ENCODE peak calls at places on chromosomes 16 and 17, in eight cellular contexts. E is IMR-90; K is EL; X is AG09309; A is stimulated activated CD4-positive, alpha-beta T cell treated with anti-CD3 and anti-CD28 coated beads, Interleukin-1b, Interleukin-23, amount 100 ng/mL, for 24 hours; Q is LNCaP clone FGC; C is pancreas; M is adipocyte. Y is an unnamed sample.

GRCh38 chr17:44307387-44308186 is 814 bp upstream of the RUNDC3A start:
- DNase-seq in E (no peak), K (peak), X (no peak), A (no peak), Q (no peak), C (peak), M (peak), Y (no peak)

GRCh38 chr16:70602831-70603230 is 43.5 kb upstream of the IL34 start:
- DNase-seq in E (no peak), K (no peak), X (no peak), A (no peak), Q (no peak), C (no peak), M (no peak), Y (no peak)

GRCh38 chr17:42387663-42388380 is 420 bp downstream of the STAT3 start:
- DNase-seq in E (no peak), K (no peak), X (no peak), A (no peak), Q (no peak), C (peak), M (peak), Y (no peak)

GRCh38 chr16:20359997-20360396 is 7.5 kb upstream of the UMOD start:
- DNase-seq in E (no peak), K (no peak), X (no peak), A (no peak), Q (no peak), C (peak), M (no peak), Y (no peak)

GRCh38 chr17:79797492-79798295 is 817 bp upstream of the CBX8 start:
- DNase-seq in E (no peak), K (no peak), X (no peak), A (no peak), Q (no peak), C (peak), M (peak), Y (no peak)

GRCh38 chr17:19977360-19978205 is at the start of gene AKAP10:
- DNase-seq in E (peak), K (peak), X (peak), A (peak), Q (peak), C (peak), M (peak), Y (peak)

GRCh38 chr16:11949527-11949926 is 7.7 kb upstream of the NPIPB2 start:
- DNase-seq in E (peak), K (peak), X (peak), A (no peak), Q (no peak), C (peak), M (peak), Y (peak)

GRCh38 chr17:50272246-50272645 is 2.0 kb upstream of the TMEM92 start:
- DNase-seq in E (no peak), K (no peak), X (no peak), A (no peak), Q (no peak), C (no peak), M (no peak), Y (no peak)

GRCh38 chr17:27562777-27563455 is 68.1 kb upstream of the LGALS9 start:
- DNase-seq in E (peak), K (no peak), X (no peak), A (no peak), Q (no peak), C (no peak), M (no peak), Y (no peak)

GRCh38 chr17:76441681-76442340 is 11.1 kb downstream of the UBE2O start:
- DNase-seq in E (no peak), K (no peak), X (no peak), A (no peak), Q (no peak), C (no peak), M (no peak), Y (no peak)

GRCh38 chr17:63191610-63192009 is 225.6 kb downstream of the TANC2 start:
- DNase-seq in E (no peak), K (no peak), X (no peak), A (no peak), Q (no peak), C (no peak), M (no peak), Y (no peak)

GRCh38 chr16:3369073-3369472 is 13.4 kb downstream of the OR2C1 start:
- DNase-seq in E (no peak), K (no peak), X (no peak), A (no peak), Q (no peak), C (no peak), M (no peak), Y (no peak)

GRCh38 chr17:3963214-3964201 is 729 bp downstream of the ATP2A3 start:
- DNase-seq in E (no peak), K (no peak), X (no peak), A (peak), Q (no peak), C (peak), M (no peak), Y (peak)

GRCh38 chr17:61508912-61509311 is 56.7 kb downstream of the TBX4 start:
- DNase-seq in E (no peak), K (no peak), X (no peak), A (no peak), Q (peak), C (no peak), M (no peak), Y (no peak)

GRCh38 chr16:3183445-3184139 is 4.4 kb upstream of the OR1F1 start:
- DNase-seq in E (no peak), K (no peak), X (no peak), A (no peak), Q (no peak), C (no peak), M (no peak), Y (no peak)